ENCODE peak calls at places on chromosomes 13 and 19, in six cellular contexts. Z, N, I, X, U and V are unnamed samples. For H3K9me3, the result is how much of the 10 kb centered on the place peaks cover.

GRCh38 chr13:19863323-19864017 is at the start of gene ZMYM5:
- DNase-seq in N (peak), X (peak), I (peak), Z (peak), U (peak), V (peak)

GRCh38 chr19:4007836-4008539 is 452 bp downstream of the PIAS4 start:
- DNase-seq in Z (no peak), X (peak), N (peak), I (no peak), U (no peak), V (no peak)

GRCh38 chr19:3547301-3547731 is 8.3 kb downstream of the TEKTIP1 start:
- DNase-seq in U (no peak), I (no peak), N (peak), Z (no peak), X (no peak), V (no peak)

GRCh38 chr13:49635599-49636433 is 7.5 kb downstream of the ARL11 start:
- DNase-seq in U (no peak), Z (no peak), N (peak), X (peak), I (peak), V (no peak)

GRCh38 chr13:42876810-42877550 is 95.6 kb downstream of the FAM216B start:
- DNase-seq in U (no peak), X (peak), I (no peak), N (no peak), Z (no peak), V (no peak)

GRCh38 chr19:55488986-55489710 is 912 bp downstream of the SSC5D start:
- DNase-seq in I (no peak), Z (no peak), X (peak), N (no peak), U (no peak), V (no peak)

GRCh38 chr13:113544896-113545295 is 39.7 kb upstream of the TFDP1 start:
- DNase-seq in X (no peak), U (no peak), I (no peak), N (no peak), Z (no peak), V (no peak)

GRCh38 chr19:48639483-48640375 is 2.5 kb upstream of the DBP start:
- DNase-seq in N (no peak), X (no peak), I (no peak), Z (no peak), U (no peak), V (no peak)

GRCh38 chr19:6516018-6516658 is 14.0 kb upstream of the TUBB4A start:
- DNase-seq in Z (peak), N (peak), X (peak), I (peak), U (no peak), V (peak)

GRCh38 chr13:95569966-95570365 is 17.4 kb downstream of the CLDN10 start:
- DNase-seq in Z (no peak), N (no peak), X (no peak), I (no peak), U (no peak), V (no peak)

GRCh38 chr13:44421853-44422525 is 48.4 kb downstream of the SERP2 start:
- DNase-seq in U (no peak), Z (no peak), X (no peak), I (no peak), N (no peak), V (no peak)

GRCh38 chr13:51177188-51177587 is 45.0 kb upstream of the FAM124A start:
- DNase-seq in X (no peak), U (no peak), I (no peak), Z (no peak), N (no peak), V (no peak)

GRCh38 chr13:19766637-19767036 is 16.1 kb downstream of the PSPC1 start:
- DNase-seq in I (no peak), N (no peak), X (no peak), Z (no peak), U (no peak), V (no peak)

GRCh38 chr19:50695251-50696064 is 24.1 kb downstream of the SHANK1 start:
- DNase-seq in N (no peak), U (no peak), I (peak), Z (no peak), X (peak), V (no peak)

GRCh38 chr13:48818495-48818961 is 157.2 kb upstream of the FNDC3A start:
- DNase-seq in U (peak), Z (no peak), I (no peak), X (peak), N (no peak), V (no peak)

GRCh38 chr19:43675269-43675879 is 5.4 kb upstream of the PLAUR start:
- DNase-seq in Z (no peak), I (no peak), N (peak), X (peak), U (peak), V (no peak)

GRCh38 chr19:38766276-38767047 is 6.9 kb downstream of the LGALS7 start:
- DNase-seq in Z (no peak), I (no peak), X (no peak), U (no peak), N (no peak), V (no peak)

DNA sequence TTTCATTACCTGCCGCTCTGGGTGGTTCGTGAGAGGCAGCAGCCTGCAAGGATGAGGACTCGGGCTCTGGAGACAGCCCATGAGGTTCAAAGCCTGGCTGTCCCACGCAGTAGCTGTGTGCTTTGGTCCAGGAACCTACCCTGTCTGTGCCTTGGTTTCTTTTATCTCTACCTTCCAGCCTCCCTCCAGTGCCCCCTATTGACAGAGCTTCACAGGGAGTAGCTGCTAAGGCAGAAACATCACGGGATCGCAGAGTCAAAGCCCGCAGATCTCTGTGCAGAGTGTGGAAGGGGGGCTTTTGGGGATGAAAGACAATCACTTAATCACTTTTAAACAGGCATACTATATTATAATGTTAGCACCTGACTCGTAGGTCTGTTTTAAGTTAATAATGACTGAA is 16.2 kb downstream of the ZNF71 start:
- DNase-seq in N (no peak), Z (no peak), U (no peak), I (no peak), X (no peak), V (no peak)
- H3K9me3 ChIP-seq in N (half or more), Z (half or more), U (half or more), I (half or more), X (under half), V (under half)

GRCh38 chr19:9413240-9413954 is 22.0 kb downstream of the ZNF266 start:
- DNase-seq in X (no peak), I (no peak), Z (no peak), N (no peak), U (no peak), V (no peak)

GRCh38 chr19:9406798-9407352 is 28.5 kb downstream of the ZNF266 start:
- DNase-seq in U (no peak), N (peak), I (peak), X (peak), Z (peak), V (peak)

DNA sequence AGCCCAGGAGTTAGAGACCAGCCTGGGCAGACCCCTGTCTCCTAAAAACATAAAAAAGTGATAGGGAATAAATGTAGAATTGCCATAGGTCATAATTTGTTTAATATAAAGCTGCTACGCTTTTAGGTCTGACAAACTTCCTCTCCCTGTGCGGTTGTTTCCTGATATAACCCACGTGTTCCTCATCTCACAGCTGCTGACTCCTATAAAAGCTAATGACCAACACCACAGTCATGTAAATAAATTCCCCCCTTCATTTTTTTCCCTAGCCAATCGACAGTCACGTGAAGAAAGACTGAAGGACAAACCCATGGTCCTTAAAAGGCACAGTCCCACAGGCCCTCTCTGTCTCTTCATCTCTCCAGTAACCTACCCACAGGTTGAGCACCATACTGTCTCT is 27.5 kb downstream of the ZNF266 start:
- DNase-seq in N (no peak), X (no peak), I (no peak), U (no peak), Z (no peak), V (no peak)
- H3K9me3 ChIP-seq in N (half or more), X (under half), I (half or more), U (under half), Z (half or more), V (under half)

GRCh38 chr19:52415711-52416110 is 13.2 kb upstream of the ZNF534 start:
- DNase-seq in I (no peak), U (no peak), N (no peak), X (no peak), Z (no peak), V (no peak)
- H3K9me3 ChIP-seq in I (half or more), U (under half), N (half or more), X (under half), Z (half or more), V (under half)

GRCh38 chr19:30467239-30467638 is 95.1 kb downstream of the ZNF536 start:
- DNase-seq in X (no peak), N (no peak), I (no peak), Z (no peak), U (no peak), V (no peak)

GRCh38 chr19:30459859-30460258 is 87.7 kb downstream of the ZNF536 start:
- DNase-seq in U (no peak), N (no peak), Z (no peak), X (no peak), I (no peak), V (no peak)

DNA sequence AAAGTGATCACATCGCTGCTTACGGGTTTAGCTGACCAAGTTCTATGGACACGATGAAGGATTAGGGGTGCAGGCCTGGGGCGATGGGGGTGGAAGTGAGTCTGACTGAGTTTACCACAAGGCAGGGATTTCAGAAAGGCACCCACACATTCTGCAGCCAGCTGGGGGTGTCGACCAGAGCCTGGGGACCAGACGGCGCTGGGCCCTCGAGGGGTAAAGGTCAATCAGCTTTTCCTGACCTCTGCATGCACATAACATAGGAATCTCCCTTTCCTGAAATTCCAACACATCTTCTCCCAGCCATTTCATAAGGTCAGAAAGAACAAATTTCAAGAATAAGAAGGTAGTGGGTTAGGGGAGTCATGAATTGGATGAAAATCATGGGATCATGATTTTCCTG is 92.0 kb downstream of the ZNF536 start:
- DNase-seq in U (no peak), Z (no peak), I (no peak), X (no peak), N (no peak), V (no peak)
- H3K9me3 ChIP-seq in U (under half), Z (under half), I (under half), X (under half), N (under half), V (under half)

GRCh38 chr19:21532904-21533303 is 27.5 kb downstream of the ZNF429 start:
- DNase-seq in I (no peak), X (no peak), N (no peak), U (no peak), Z (no peak), V (no peak)
- H3K9me3 ChIP-seq in I (under half), X (under half), N (half or more), U (under half), Z (under half), V (under half)

DNA sequence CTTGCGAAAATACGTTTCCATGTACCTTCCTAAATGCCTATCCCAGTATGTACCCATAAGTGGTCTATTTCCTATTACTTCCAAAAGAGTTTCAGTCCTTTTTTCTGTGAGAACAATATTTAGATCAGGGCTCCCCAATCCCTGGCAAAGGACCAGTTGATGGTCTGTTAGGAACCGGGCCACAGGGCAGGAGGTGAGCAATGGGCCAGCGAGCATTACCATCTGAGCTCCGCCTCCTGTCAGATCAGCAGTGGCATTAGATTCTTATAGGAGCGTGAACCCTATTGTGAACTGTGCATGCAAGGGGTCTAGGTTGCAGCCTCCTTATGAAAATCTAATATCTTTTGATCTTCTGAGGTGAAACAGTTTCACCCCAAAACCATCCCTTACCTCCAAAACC is 859.1 kb downstream of the SLITRK6 start:
- DNase-seq in I (no peak), N (no peak), U (no peak), X (no peak), Z (no peak), V (no peak)
- H3K9me3 ChIP-seq in I (under half), N (under half), U (under half), X (under half), Z (under half), V (under half)